ENCODE peak calls at places on chromosomes 3 and 15, in nine cellular contexts. X, E, F, T, P, C, V, D and I are unnamed samples.

GRCh38 chr3:3200632-3201212 is 21.2 kb upstream of the CRBN start:
- DNase-seq in X (peak), E (peak), F (peak), T (no peak), P (peak), C (peak), V (peak), D (no peak), I (peak)

GRCh38 chr3:127775398-127776109 is 46.8 kb downstream of the MGLL start:
- DNase-seq in X (peak), E (no peak), F (peak), T (no peak), P (peak), C (peak), V (peak), D (no peak), I (no peak)

GRCh38 chr3:40615110-40615915 is 90.6 kb downstream of the ZNF621 start:
- DNase-seq in X (no peak), E (no peak), F (no peak), T (no peak), P (no peak), C (peak), V (no peak), D (no peak), I (no peak)

GRCh38 chr15:82079736-82080135 is 33.9 kb upstream of the MEX3B start:
- DNase-seq in X (no peak), E (no peak), F (no peak), T (no peak), P (no peak), C (no peak), V (no peak), D (no peak), I (no peak)

GRCh38 chr15:98804057-98804380 is 155.7 kb downstream of the IGF1R start:
- DNase-seq in X (no peak), E (no peak), F (no peak), T (no peak), P (no peak), C (no peak), V (no peak), D (no peak), I (no peak)

GRCh38 chr3:9911863-9912262 is 5.0 kb upstream of the IL17RC start:
- DNase-seq in X (no peak), E (no peak), F (no peak), T (no peak), P (no peak), C (no peak), V (no peak), D (no peak), I (no peak)

GRCh38 chr15:100781961-100782525 is 97.6 kb upstream of the ALDH1A3 start:
- DNase-seq in X (no peak), E (no peak), F (no peak), T (no peak), P (no peak), C (no peak), V (no peak), D (no peak), I (no peak)

GRCh38 chr15:65060641-65061397 is 7.0 kb downstream of the RASL12 start:
- DNase-seq in X (peak), E (no peak), F (no peak), T (no peak), P (no peak), C (no peak), V (no peak), D (no peak), I (no peak)

GRCh38 chr15:87582169-87582568 is 674.4 kb downstream of the NTRK3 start:
- DNase-seq in X (no peak), E (no peak), F (no peak), T (no peak), P (no peak), C (no peak), V (no peak), D (no peak), I (no peak)

GRCh38 chr3:43765417-43766030 is 74.8 kb downstream of the ABHD5 start:
- DNase-seq in X (peak), E (no peak), F (no peak), T (no peak), P (peak), C (peak), V (no peak), D (no peak), I (no peak)

GRCh38 chr15:72168833-72169232 is 28.8 kb downstream of the GRAMD2A start:
- DNase-seq in X (no peak), E (no peak), F (no peak), T (no peak), P (no peak), C (no peak), V (no peak), D (no peak), I (no peak)